ENCODE peak calls at places on chromosomes 3 and 15, in five cellular contexts. U, C, N, G and D are unnamed samples.

GRCh38 chr3:40247714-40248113 is 61.8 kb upstream of the EIF1B start:
- ATAC-seq in U (no peak), C (no peak), N (no peak), G (no peak), D (no peak)

GRCh38 chr15:89797678-89798201 is 16.9 kb downstream of the ANPEP start:
- ATAC-seq in U (no peak), C (no peak), N (no peak), G (no peak), D (no peak)

GRCh38 chr3:50666801-50667200 is 7.9 kb upstream of the DOCK3 start:
- ATAC-seq in U (no peak), C (no peak), N (no peak), G (no peak), D (no peak)

GRCh38 chr15:65196637-65197336 is 11.6 kb upstream of the CLPX start:
- ATAC-seq in U (no peak), C (no peak), N (no peak), G (peak; percentile 37), D (no peak)

GRCh38 chr15:60418095-60418494 is 20.3 kb upstream of the ANXA2 start:
- ATAC-seq in U (no peak), C (no peak), N (no peak), G (no peak), D (no peak)

GRCh38 chr15:81107889-81108288 is 26.2 kb upstream of the CFAP161 start:
- ATAC-seq in U (no peak), C (no peak), N (no peak), G (no peak), D (no peak)

GRCh38 chr3:12959838-12960378 is 113.3 kb downstream of the IQSEC1 start:
- ATAC-seq in U (no peak), C (no peak), N (no peak), G (no peak), D (peak; percentile 31)

GRCh38 chr3:119145500-119146167 is at the start of gene TEX55:
- ATAC-seq in U (peak; percentile 81), C (peak; percentile 75), N (peak; percentile 90), G (peak; percentile 98), D (no peak)

GRCh38 chr3:141388823-141389617 is 20.7 kb downstream of the ZBTB38 start:
- ATAC-seq in U (no peak), C (no peak), N (peak; percentile 18), G (no peak), D (no peak)

GRCh38 chr3:78994174-78995027 is 773.4 kb downstream of the ROBO1 start:
- ATAC-seq in U (peak; percentile 53), C (no peak), N (no peak), G (no peak), D (no peak)

GRCh38 chr3:74789111-74789510 is 174.7 kb upstream of the CNTN3 start:
- ATAC-seq in U (no peak), C (no peak), N (no peak), G (no peak), D (no peak)

GRCh38 chr3:149004622-149005021 is 13.3 kb downstream of the GYG1 start:
- ATAC-seq in U (no peak), C (peak; percentile 87), N (peak; percentile 52), G (no peak), D (no peak)

GRCh38 chr3:99927651-99928390 is 110.2 kb downstream of the CMSS1 start:
- ATAC-seq in U (no peak), C (no peak), N (no peak), G (no peak), D (no peak)

GRCh38 chr3:192923731-192924130 is 6.1 kb upstream of the MB21D2 start:
- ATAC-seq in U (no peak), C (no peak), N (no peak), G (no peak), D (no peak)

GRCh38 chr3:192917258-192917507 is 473 bp downstream of the MB21D2 start:
- ATAC-seq in U (no peak), C (no peak), N (no peak), G (no peak), D (no peak)

GRCh38 chr3:20083953-20084352 is 43.7 kb downstream of the KAT2B start:
- ATAC-seq in U (no peak), C (no peak), N (no peak), G (no peak), D (no peak)

GRCh38 chr15:62053439-62054085 is 6.7 kb downstream of the VPS13C start:
- ATAC-seq in U (no peak), C (no peak), N (no peak), G (no peak), D (no peak)

GRCh38 chr15:25811481-25811906 is 51.6 kb downstream of the ATP10A start:
- ATAC-seq in U (no peak), C (no peak), N (no peak), G (no peak), D (no peak)

GRCh38 chr3:117133066-117133465 is 423.5 kb downstream of the TUSC7 start:
- ATAC-seq in U (no peak), C (no peak), N (no peak), G (no peak), D (no peak)

GRCh38 chr15:41775651-41776050 is 1.4 kb downstream of the MAPKBP1 start:
- ATAC-seq in U (no peak), C (no peak), N (no peak), G (no peak), D (no peak)

GRCh38 chr3:122636697-122637096 is 43.9 kb upstream of the PARP14 start:
- ATAC-seq in U (no peak), C (no peak), N (no peak), G (peak; percentile 62), D (no peak)

GRCh38 chr3:43699864-43700263 is 9.1 kb downstream of the ABHD5 start:
- ATAC-seq in U (no peak), C (no peak), N (no peak), G (peak; percentile 88), D (no peak)

GRCh38 chr3:171055336-171056178 is 29.0 kb upstream of the SLC2A2 start:
- ATAC-seq in U (peak; percentile 75), C (no peak), N (no peak), G (peak; percentile 64), D (no peak)

DNA sequence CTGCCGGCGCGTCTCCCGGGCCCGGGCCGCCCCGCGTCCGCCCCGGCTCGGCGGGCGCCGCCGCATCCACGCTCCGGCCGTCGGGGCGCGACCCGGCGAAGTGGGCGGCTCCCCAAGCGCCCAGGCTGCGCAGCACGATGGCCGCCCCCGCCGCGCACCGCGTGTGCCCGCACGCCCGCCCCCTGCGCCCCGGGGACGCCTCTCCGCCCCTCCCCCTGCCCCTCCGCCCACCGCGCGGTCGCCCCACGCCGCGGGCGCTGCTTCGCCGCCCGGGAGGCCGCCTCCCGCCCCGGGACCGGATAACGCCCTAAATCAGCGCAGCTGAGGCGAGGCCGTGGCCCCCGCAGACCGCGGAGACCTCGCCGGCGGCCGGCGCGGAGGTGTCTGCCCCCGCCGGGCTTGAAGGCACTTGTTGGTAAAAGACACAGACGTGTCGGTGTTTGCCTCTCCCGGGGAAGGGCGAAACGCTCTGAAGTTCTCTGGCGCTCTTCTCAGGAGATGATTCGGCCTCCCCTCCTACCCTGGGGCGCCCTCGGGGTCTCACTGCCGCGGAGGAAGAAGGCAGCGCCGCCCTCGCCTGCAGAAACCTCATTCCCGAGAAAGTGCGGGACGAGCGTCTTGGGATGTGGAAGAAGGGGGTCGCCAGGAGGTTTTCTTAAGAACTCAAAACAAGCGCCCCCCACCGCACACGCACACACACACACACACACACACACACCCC is at the start of gene BNC1:
- ATAC-seq in U (no peak), C (no peak), N (no peak), G (no peak), D (no peak)
- H3K27me3 ChIP-seq in U (peaks cover 39% of the 10 kb centered on the region), C (peaks cover 61% of the 10 kb centered on the region), N (no peaks in the 10 kb centered on the region), G (no peaks in the 10 kb centered on the region), D (peaks cover 75% of the 10 kb centered on the region)

DNA sequence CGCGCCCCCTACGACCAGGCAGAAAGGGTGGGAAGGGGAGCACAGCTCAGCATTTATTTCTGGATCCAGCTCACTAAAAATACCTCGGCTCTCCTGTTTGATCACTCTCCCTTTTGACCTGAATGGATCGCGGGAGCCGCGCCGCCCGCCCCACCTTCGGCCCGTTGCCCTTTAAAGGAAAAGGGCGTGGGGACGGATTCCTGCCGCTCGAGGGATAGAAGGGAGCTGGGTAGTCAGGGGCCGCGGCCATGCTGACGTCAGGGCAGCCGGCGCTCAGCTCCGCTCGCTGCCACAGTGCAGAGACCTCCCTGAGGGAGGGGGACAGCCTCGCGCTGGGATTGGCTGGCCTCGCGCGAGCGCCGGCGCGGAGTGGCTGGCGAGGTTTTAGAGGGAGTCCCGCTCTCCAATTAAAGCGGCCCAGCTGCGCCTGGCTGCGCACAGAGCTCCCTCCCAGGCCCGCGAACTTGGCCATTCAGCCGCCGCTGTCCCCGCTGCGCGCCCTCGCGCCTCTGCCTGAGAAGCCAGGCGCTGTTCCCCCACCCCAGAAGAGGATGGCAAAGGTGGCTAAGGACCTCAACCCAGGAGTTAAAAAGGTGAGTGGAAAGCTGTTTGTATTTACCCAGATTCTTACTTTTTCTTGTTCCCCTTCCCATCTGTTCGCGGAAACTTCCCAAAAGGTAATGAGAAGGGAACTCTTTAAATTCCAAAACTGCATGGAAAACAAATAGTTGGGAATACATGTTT is at the start of gene LMCD1:
- ATAC-seq in U (peak; percentile 97), C (peak; percentile 99), N (peak; percentile 91), G (peak; percentile 98), D (peak; percentile 98)
- TF ChIP-seq POLR2A in U (peak; percentile 90), C (peak; percentile 89), N (peak; percentile 76), G (no peak), D (peak; percentile 31)

GRCh38 chr15:83287541-83288027 is 3.1 kb upstream of the BNC1 start:
- ATAC-seq in U (peak; percentile 71), C (no peak), N (no peak), G (peak; percentile 28), D (no peak)
- H3K27me3 ChIP-seq in U (peaks cover 29% of the 10 kb centered on the region), C (peaks cover 40% of the 10 kb centered on the region), N (no peaks in the 10 kb centered on the region), G (no peaks in the 10 kb centered on the region), D (peaks cover 58% of the 10 kb centered on the region)

GRCh38 chr15:34107315-34107714 is 5.4 kb downstream of the PGBD4 start:
- ATAC-seq in U (no peak), C (no peak), N (no peak), G (no peak), D (no peak)

GRCh38 chr15:34106423-34106822 is 4.5 kb downstream of the PGBD4 start:
- ATAC-seq in U (no peak), C (no peak), N (no peak), G (no peak), D (no peak)

GRCh38 chr15:34099914-34100313 is 1.7 kb downstream of the EMC7 start:
- ATAC-seq in U (no peak), C (no peak), N (no peak), G (no peak), D (no peak)

GRCh38 chr15:34102175-34102925 is 467 bp downstream of the PGBD4 start:
- ATAC-seq in U (peak; percentile 53), C (no peak), N (peak; percentile 51), G (no peak), D (peak; percentile 50)

GRCh38 chr15:34101366-34102174 is at the start of the genes EMC7 and PGBD4:
- ATAC-seq in U (peak; percentile 99), C (peak; percentile 100), N (peak; percentile 100), G (peak; percentile 96), D (peak; percentile 100)
- TF ChIP-seq POLR2A in U (peak; percentile 93), C (peak; percentile 77), N (peak; percentile 78), G (peak; percentile 43), D (peak; percentile 69)

GRCh38 chr3:137761563-137762503 is 2.3 kb upstream of the SOX14 start:
- ATAC-seq in U (no peak), C (no peak), N (no peak), G (no peak), D (no peak)

GRCh38 chr3:137764001-137764433 is at the start of gene SOX14:
- ATAC-seq in U (no peak), C (no peak), N (peak; percentile 72), G (peak; percentile 81), D (no peak)

GRCh38 chr3:137764563-137765309 is 621 bp downstream of the SOX14 start:
- ATAC-seq in U (no peak), C (no peak), N (no peak), G (no peak), D (no peak)

GRCh38 chr3:137763594-137763938 is 549 bp upstream of the SOX14 start:
- ATAC-seq in U (no peak), C (no peak), N (peak; percentile 10), G (no peak), D (no peak)

GRCh38 chr3:137762674-137763593 is 1.2 kb upstream of the SOX14 start:
- ATAC-seq in U (no peak), C (no peak), N (no peak), G (no peak), D (no peak)
- H3K27me3 ChIP-seq in U (peaks cover 66% of the 10 kb centered on the region), C (peaks cover 96% of the 10 kb centered on the region), N (no peaks in the 10 kb centered on the region), G (peaks cover 20% of the 10 kb centered on the region), D (peaks cover 99% of the 10 kb centered on the region)